ENCODE peak calls at places on chromosomes 4 and X, in ten cellular contexts. I is testis, M is sigmoid colon, E is transverse colon, U is suprapubic skin, Q is A549, A is Peyer's patch, Z is GM12878, W is adrenal gland, S is IMR-90. D is an unnamed sample.

GRCh38 chrX:132033166-132033565 is 10.1 kb downstream of the STK26 start:
- DNase-seq in I (no peak), M (no peak), E (no peak), U (no peak), Q (no peak), A (no peak), Z (no peak), W (no peak), S (no peak), D (no peak)

GRCh38 chrX:155888139-155888538 is 7.0 kb downstream of the VAMP7 start:
- DNase-seq in I (no peak), M (no peak), E (no peak), U (no peak), Q (peak), A (no peak), Z (no peak), W (no peak), S (peak), D (no peak)

GRCh38 chrX:103839404-103839803 is 7.3 kb upstream of the RAB9B start:
- DNase-seq in I (no peak), M (no peak), E (no peak), U (no peak), Q (no peak), A (no peak), Z (no peak), W (no peak), S (no peak), D (no peak)

GRCh38 chrX:24900234-24900633 is 115.5 kb downstream of the ARX start:
- DNase-seq in I (no peak), M (no peak), E (no peak), U (no peak), Q (no peak), A (no peak), Z (no peak), W (no peak), S (no peak), D (no peak)

GRCh38 chr4:151329217-151330007 is 4.0 kb upstream of the SH3D19 start:
- DNase-seq in I (no peak), M (no peak), E (no peak), U (no peak), Q (peak), A (no peak), Z (no peak), W (no peak), S (peak), D (no peak)

GRCh38 chr4:3638080-3638715 is 106.0 kb upstream of the LRPAP1 start:
- DNase-seq in I (no peak), M (no peak), E (no peak), U (no peak), Q (no peak), A (no peak), Z (no peak), W (no peak), S (no peak), D (no peak)

GRCh38 chrX:48736878-48737212 is 24.7 kb upstream of the GLOD5 start:
- DNase-seq in I (no peak), M (no peak), E (no peak), U (no peak), Q (no peak), A (no peak), Z (no peak), W (no peak), S (no peak), D (no peak)

GRCh38 chrX:102835504-102836146 is 101.4 kb upstream of the RAB40AL start:
- DNase-seq in I (peak), M (no peak), E (no peak), U (no peak), Q (peak), A (peak), Z (no peak), W (no peak), S (peak), D (peak)

GRCh38 chr4:2934813-2935761 is 28.1 kb downstream of the NOP14 start:
- DNase-seq in I (peak), M (peak), E (peak), U (peak), Q (peak), A (peak), Z (peak), W (peak), S (peak), D (peak)

GRCh38 chrX:119427024-119427794 is 28.1 kb downstream of the SLC25A43 start:
- DNase-seq in I (peak), M (no peak), E (peak), U (no peak), Q (peak), A (peak), Z (peak), W (no peak), S (peak), D (no peak)

GRCh38 chr4:69025191-69025998 is 70.9 kb upstream of the UGT2B7 start:
- DNase-seq in I (no peak), M (no peak), E (peak), U (no peak), Q (peak), A (no peak), Z (no peak), W (no peak), S (no peak), D (peak)

GRCh38 chr4:3766791-3767561 is 791 bp downstream of the ADRA2C start:
- DNase-seq in I (peak), M (no peak), E (no peak), U (no peak), Q (no peak), A (no peak), Z (no peak), W (no peak), S (no peak), D (peak)

GRCh38 chr4:121696140-121696640 is 590 bp downstream of the ANXA5 start:
- DNase-seq in I (peak), M (peak), E (peak), U (peak), Q (peak), A (peak), Z (no peak), W (peak), S (peak), D (peak)

GRCh38 chr4:153497091-153497531 is 31.0 kb downstream of the TMEM131L start:
- DNase-seq in I (no peak), M (no peak), E (no peak), U (no peak), Q (peak), A (peak), Z (no peak), W (no peak), S (peak), D (no peak)

GRCh38 chr4:825969-826330 is at the start of gene CPLX1:
- DNase-seq in I (no peak), M (no peak), E (peak), U (no peak), Q (no peak), A (peak), Z (no peak), W (no peak), S (no peak), D (peak)

GRCh38 chrX:131746491-131746968 is 202.7 kb downstream of the OR13H1 start:
- DNase-seq in I (peak), M (peak), E (peak), U (peak), Q (peak), A (peak), Z (peak), W (peak), S (peak), D (no peak)

GRCh38 chr4:78057135-78057599 is at the start of gene FRAS1:
- DNase-seq in I (peak), M (peak), E (peak), U (peak), Q (peak), A (peak), Z (no peak), W (no peak), S (no peak), D (peak)

GRCh38 chr4:141077611-141078225 is 55.6 kb downstream of the RNF150 start:
- DNase-seq in I (no peak), M (no peak), E (no peak), U (no peak), Q (no peak), A (no peak), Z (no peak), W (no peak), S (no peak), D (peak)

GRCh38 chrX:136097871-136098805 is 49.2 kb upstream of the FHL1 start:
- DNase-seq in I (peak), M (no peak), E (no peak), U (no peak), Q (no peak), A (no peak), Z (no peak), W (no peak), S (no peak), D (no peak)
- TF ChIP-seq POLR2A in I (no peak), M (no peak), E (no peak), U (no peak), Q (no peak), A (no peak), Z (no peak), W (no peak), S (no peak), D (no peak)

GRCh38 chrX:153349952-153350351 is 16.0 kb downstream of the ZNF275 start:
- DNase-seq in I (no peak), M (no peak), E (no peak), U (no peak), Q (no peak), A (no peak), Z (no peak), W (no peak), S (no peak), D (no peak)
- TF ChIP-seq POLR2A in I (no peak), M (no peak), E (no peak), U (no peak), Q (no peak), A (no peak), Z (no peak), W (no peak), S (no peak), D (no peak)

GRCh38 chrX:134990475-134991473 is at the start of gene SMIM10:
- DNase-seq in I (peak), M (peak), E (peak), U (peak), Q (peak), A (peak), Z (no peak), W (peak), S (peak), D (peak)
- TF ChIP-seq POLR2A in I (no peak), M (no peak), E (no peak), U (no peak), Q (no peak), A (no peak), Z (no peak), W (no peak), S (no peak), D (peak)

GRCh38 chrX:108309144-108309543 is 129.1 kb downstream of the COL4A6 start:
- DNase-seq in I (no peak), M (no peak), E (no peak), U (no peak), Q (peak), A (no peak), Z (no peak), W (no peak), S (peak), D (no peak)
- TF ChIP-seq POLR2A in I (no peak), M (no peak), E (no peak), U (no peak), Q (no peak), A (no peak), Z (no peak), W (no peak), S (no peak), D (no peak)

GRCh38 chr4:115108850-115109249 is 4.6 kb downstream of the NDST4 start:
- DNase-seq in I (no peak), M (no peak), E (no peak), U (no peak), Q (no peak), A (no peak), Z (no peak), W (no peak), S (no peak), D (no peak)
- TF ChIP-seq POLR2A in I (no peak), M (no peak), E (no peak), U (no peak), Q (no peak), A (no peak), Z (no peak), W (no peak), S (no peak), D (no peak)

GRCh38 chr4:86960557-86960959 is 25.7 kb downstream of the AFF1 start:
- DNase-seq in I (no peak), M (no peak), E (no peak), U (no peak), Q (no peak), A (no peak), Z (no peak), W (peak), S (peak), D (no peak)

GRCh38 chr4:86959588-86960500 is 25.0 kb downstream of the AFF1 start:
- DNase-seq in I (no peak), M (no peak), E (no peak), U (no peak), Q (no peak), A (no peak), Z (no peak), W (no peak), S (no peak), D (peak)

GRCh38 chr4:86963697-86964096 is 28.9 kb downstream of the AFF1 start:
- DNase-seq in I (no peak), M (no peak), E (no peak), U (no peak), Q (peak), A (no peak), Z (no peak), W (peak), S (peak), D (no peak)

GRCh38 chr4:86961103-86961502 is 26.3 kb downstream of the AFF1 start:
- DNase-seq in I (no peak), M (no peak), E (no peak), U (no peak), Q (no peak), A (no peak), Z (no peak), W (no peak), S (no peak), D (no peak)

DNA sequence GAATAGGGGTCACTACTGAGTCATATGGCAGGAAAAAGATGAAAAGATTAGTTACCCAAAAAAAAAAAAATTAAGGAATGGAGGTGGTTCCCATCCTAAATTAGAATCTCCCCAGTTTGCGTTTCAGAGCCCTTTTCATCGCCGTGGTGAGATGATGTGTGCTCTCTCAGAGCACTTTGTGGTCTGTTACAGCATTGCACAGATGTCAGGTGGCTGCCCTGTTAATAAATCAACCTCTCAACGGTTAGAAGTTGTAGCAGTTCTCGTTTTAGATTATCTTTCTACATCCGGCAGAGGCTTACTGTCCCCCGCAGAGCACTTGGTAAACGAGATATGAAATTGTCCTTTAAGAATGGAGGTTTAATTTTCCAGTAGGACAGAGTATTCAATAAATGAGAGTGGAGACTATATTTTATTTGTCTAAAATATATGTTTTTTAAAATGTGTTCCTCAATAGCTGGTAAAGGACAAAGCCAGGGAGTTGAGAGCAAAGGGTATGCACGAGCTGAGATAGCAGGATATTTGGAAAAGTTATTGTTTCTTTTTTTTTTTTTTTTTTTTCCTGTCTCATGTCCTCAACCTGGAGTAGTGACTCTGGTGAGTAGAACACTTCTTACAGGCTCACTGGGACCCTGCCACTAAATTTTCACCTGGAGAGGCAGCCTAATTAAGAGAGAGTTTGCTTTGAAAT is 26.9 kb downstream of the AFF1 start:
- DNase-seq in I (no peak), M (no peak), E (peak), U (no peak), Q (peak), A (peak), Z (peak), W (no peak), S (peak), D (no peak)
- TF ChIP-seq POLR2A in I (no peak), M (no peak), E (no peak), U (no peak), Q (no peak), A (no peak), Z (peak), W (no peak), S (no peak), D (no peak)